ENCODE peak calls at places on chromosome 18, in nine cellular contexts. N is CD4-positive, alpha-beta memory T cell; R is heart left ventricle; S is tibial artery; E is stomach; Q is pancreas; L is A549; T is tibial nerve; I is psoas muscle. Z is an unnamed sample.
A peak's percentile ranks its signal among the peaks of the same experiment; 100 is the strongest.

GRCh38 chr18:26133652-26134051 is at the start of gene PSMA8:
- DNase-seq in L (no peak), N (peak; percentile 59), S (no peak), R (peak; percentile 70), Q (peak; percentile 6), I (no peak), T (no peak), E (no peak), Z (no peak)

GRCh38 chr18:8783335-8783993 is 78.1 kb downstream of the MTCL1 start:
- DNase-seq in Q (no peak), N (no peak), S (no peak), E (no peak), L (no peak), T (no peak), I (no peak), R (no peak), Z (no peak)

GRCh38 chr18:42174909-42175308 is 219.9 kb downstream of the PIK3C3 start:
- DNase-seq in L (no peak), I (no peak), R (no peak), N (no peak), Q (no peak), E (no peak), T (no peak), S (no peak), Z (no peak)

GRCh38 chr18:56873441-56874140 is 222.4 kb downstream of the WDR7 start:
- DNase-seq in N (peak; percentile 8), S (no peak), Q (no peak), R (no peak), T (no peak), I (no peak), E (no peak), L (no peak), Z (no peak)

GRCh38 chr18:31723639-31723997 is 37.1 kb downstream of the SLC25A52 start:
- DNase-seq in S (no peak), T (no peak), E (no peak), L (no peak), R (no peak), Q (no peak), N (no peak), I (no peak), Z (no peak)

GRCh38 chr18:26091047-26091630 is 726 bp upstream of the SS18 start:
- DNase-seq in E (peak; percentile 58), S (peak; percentile 67), R (peak; percentile 81), I (peak; percentile 84), T (peak; percentile 47), N (no peak), L (peak; percentile 50), Q (peak; percentile 38), Z (no peak)

GRCh38 chr18:77967791-77968190 is 718.1 kb downstream of the GALR1 start:
- DNase-seq in S (no peak), Q (no peak), T (no peak), I (no peak), L (no peak), N (no peak), R (no peak), E (no peak), Z (no peak)

GRCh38 chr18:26480897-26481795 is 67.2 kb downstream of the KCTD1 start:
- DNase-seq in S (no peak), R (no peak), Q (no peak), I (no peak), T (no peak), L (peak; percentile 68), N (no peak), E (no peak), Z (no peak)

GRCh38 chr18:79797518-79798345 is at the start of gene KCNG2:
- DNase-seq in Q (no peak), E (no peak), R (peak; percentile 61), L (no peak), N (no peak), S (no peak), T (no peak), I (peak; percentile 45), Z (no peak)

GRCh38 chr18:59823611-59824195 is 76.1 kb upstream of the PMAIP1 start:
- DNase-seq in E (peak; percentile 76), R (no peak), T (peak; percentile 70), N (no peak), Q (peak; percentile 37), L (peak; percentile 27), I (peak; percentile 60), S (peak; percentile 80), Z (peak; percentile 65)

GRCh38 chr18:12741351-12741750 is 38.5 kb downstream of the PSMG2 start:
- DNase-seq in T (no peak), N (no peak), S (no peak), Q (no peak), E (no peak), I (no peak), R (no peak), L (peak; percentile 36), Z (no peak)

GRCh38 chr18:61774846-61775245 is 118.0 kb downstream of the RNF152 start:
- DNase-seq in L (no peak), T (no peak), R (no peak), Q (no peak), S (no peak), I (no peak), E (no peak), N (no peak), Z (no peak)

GRCh38 chr18:42548493-42548892 is 567.0 kb downstream of the RIT2 start:
- DNase-seq in L (no peak), N (no peak), R (peak; percentile 37), Q (no peak), S (no peak), E (peak; percentile 34), I (no peak), T (no peak), Z (no peak)

GRCh38 chr18:70840649-70841048 is 551.8 kb downstream of the SOCS6 start:
- DNase-seq in S (no peak), R (no peak), Q (no peak), E (no peak), I (no peak), T (no peak), L (no peak), N (no peak), Z (no peak)

GRCh38 chr18:58525517-58525916 is 103.4 kb downstream of the ALPK2 start:
- DNase-seq in N (no peak), L (no peak), Q (no peak), I (no peak), R (no peak), S (no peak), E (no peak), T (no peak), Z (no peak)

GRCh38 chr18:62790836-62791772 is 75.8 kb downstream of the PHLPP1 start:
- DNase-seq in N (no peak), T (no peak), Q (no peak), E (no peak), S (no peak), I (no peak), L (no peak), R (no peak), Z (no peak)

GRCh38 chr18:10006261-10006903 is 92.6 kb downstream of the VAPA start:
- DNase-seq in S (no peak), E (no peak), I (no peak), T (no peak), R (no peak), L (no peak), Q (no peak), N (no peak), Z (no peak)

DNA sequence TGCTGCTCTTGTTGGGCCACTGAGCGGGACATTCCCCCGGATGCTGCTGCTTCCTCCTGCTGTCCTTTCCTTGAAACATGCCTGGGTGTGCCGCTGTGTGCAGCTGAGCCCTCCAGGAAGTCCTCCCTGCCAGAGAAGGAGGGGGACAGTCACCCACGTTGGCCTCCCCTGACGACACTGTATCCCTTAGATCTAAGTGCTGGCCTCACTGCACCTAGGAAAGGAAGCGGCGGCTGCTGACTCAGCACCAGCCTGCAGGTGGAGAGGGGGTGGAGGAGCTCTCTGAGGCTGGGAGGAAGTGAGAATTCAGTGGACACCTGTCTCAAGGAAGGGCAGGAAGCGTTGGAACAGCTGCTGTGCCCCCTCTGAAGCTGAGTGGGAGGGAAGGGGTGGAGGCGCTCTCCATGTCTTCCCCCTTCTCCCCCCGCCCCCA is 239.8 kb downstream of the HAUS1 start:
- DNase-seq in I (peak; percentile 59), T (no peak), Q (no peak), S (peak; percentile 39), E (no peak), R (peak; percentile 72), N (peak; percentile 60), L (no peak), Z (peak; percentile 33)
- H3K27ac ChIP-seq in I (no peak overlapping the region), T (no peak overlapping the region), Q (no peak overlapping the region), S (no peak overlapping the region), E (no peak overlapping the region), R (peak overlapping the region; percentile 53), N (peak overlapping the region; percentile 16), L (no peak overlapping the region), Z (peak overlapping the region; percentile 66)

GRCh38 chr18:49788327-49788908 is 24.9 kb downstream of the ACAA2 start:
- DNase-seq in R (no peak), I (no peak), L (no peak), N (no peak), Q (no peak), S (no peak), T (no peak), E (no peak), Z (no peak)
- H3K27ac ChIP-seq in R (no peak overlapping the region), I (no peak overlapping the region), L (peak overlapping the region; percentile 3), N (peak overlapping the region; percentile 20), Q (no peak overlapping the region), S (no peak overlapping the region), T (no peak overlapping the region), E (peak overlapping the region; percentile 3), Z (no peak overlapping the region)

DNA sequence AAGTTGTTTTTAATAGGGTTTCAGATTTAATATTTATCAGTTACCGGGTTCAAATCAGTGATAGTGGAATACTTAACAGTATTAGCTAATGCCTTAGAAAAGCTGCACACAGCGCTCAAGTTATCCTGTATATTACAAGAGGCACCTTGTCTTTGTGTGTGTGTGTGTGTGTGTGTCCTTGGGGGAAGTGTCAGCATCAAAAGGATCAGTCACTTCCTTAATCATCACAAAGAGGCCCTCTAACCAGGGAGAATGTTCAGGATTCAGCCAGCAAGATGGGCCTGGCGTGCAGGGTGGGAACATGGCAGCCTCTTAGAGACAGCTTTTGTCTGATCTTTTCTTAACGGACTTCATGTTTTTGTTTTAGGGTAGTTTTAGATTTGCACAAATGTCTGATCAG is 53.1 kb downstream of the CABLES1 start:
- DNase-seq in T (no peak), N (no peak), E (no peak), R (no peak), I (no peak), S (no peak), Q (no peak), L (no peak), Z (no peak)
- H3K27ac ChIP-seq in T (no peak overlapping the region), N (no peak overlapping the region), E (no peak overlapping the region), R (no peak overlapping the region), I (no peak overlapping the region), S (no peak overlapping the region), Q (no peak overlapping the region), L (no peak overlapping the region), Z (no peak overlapping the region)

DNA sequence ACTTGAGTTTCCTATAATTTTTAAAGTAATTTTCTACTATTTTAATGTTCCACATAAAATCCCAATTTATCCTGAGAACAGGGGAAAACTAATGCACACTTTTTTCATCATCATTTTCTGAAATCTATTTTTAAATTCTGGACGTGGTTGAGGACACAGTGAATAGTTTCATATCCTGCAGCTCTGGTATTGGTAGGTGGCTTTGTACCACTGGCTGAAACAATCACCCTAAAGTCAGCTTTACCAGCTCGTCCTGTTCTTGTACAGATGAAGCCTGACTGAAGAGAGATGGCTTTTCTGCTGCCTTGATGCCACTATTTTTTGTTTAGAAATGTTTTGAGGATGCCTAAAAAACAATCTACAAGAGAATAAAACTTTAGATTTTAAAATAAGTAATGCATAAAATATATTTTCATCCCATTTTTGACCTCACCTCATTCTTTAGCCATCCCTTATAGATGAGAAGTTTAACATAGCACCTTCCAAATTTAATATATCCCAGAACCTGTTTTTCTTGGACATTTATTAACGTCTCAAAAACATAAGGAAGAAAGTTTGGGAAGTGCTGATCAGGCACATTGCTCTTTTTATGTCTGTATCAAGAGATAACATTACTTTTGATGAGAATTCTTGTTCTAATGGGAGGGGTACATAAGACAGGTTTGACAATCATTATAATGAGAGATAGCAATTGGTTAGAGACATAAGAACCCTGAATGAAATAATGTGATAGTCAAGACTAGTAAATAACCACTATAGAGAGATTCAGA is 80.9 kb downstream of the GALNT1 start:
- DNase-seq in T (no peak), E (no peak), N (no peak), S (no peak), L (no peak), R (no peak), I (no peak), Q (no peak), Z (no peak)
- H3K27ac ChIP-seq in T (no peak overlapping the region), E (no peak overlapping the region), N (no peak overlapping the region), S (no peak overlapping the region), L (no peak overlapping the region), R (no peak overlapping the region), I (no peak overlapping the region), Q (no peak overlapping the region), Z (no peak overlapping the region)

Z was measured in lung.